ENCODE peak calls at places on chromosomes 2 and 18, in ten cellular contexts. J, H, M, R, S, Q, K, T, D and E are unnamed samples.

GRCh38 chr18:61203151-61203550 is 130.1 kb upstream of the CDH20 start:
- DNase-seq in J (no peak), H (no peak), M (no peak), R (no peak), S (no peak), Q (no peak), K (no peak), T (no peak), D (no peak), E (no peak)

GRCh38 chr2:95274291-95275150 is at the start of gene PROM2:
- DNase-seq in J (no peak), H (peak), M (no peak), R (no peak), S (no peak), Q (peak), K (peak), T (no peak), D (no peak), E (peak)

GRCh38 chr2:55010915-55011314 is 39.3 kb downstream of the RTN4 start:
- DNase-seq in J (no peak), H (no peak), M (no peak), R (no peak), S (no peak), Q (peak), K (no peak), T (no peak), D (no peak), E (no peak)

GRCh38 chr2:27545348-27546141 is 37.3 kb upstream of the ZNF512 start:
- DNase-seq in J (no peak), H (no peak), M (no peak), R (no peak), S (no peak), Q (no peak), K (no peak), T (no peak), D (no peak), E (no peak)

GRCh38 chr2:240799183-240799740 is 20.8 kb downstream of the KIF1A start:
- DNase-seq in J (no peak), H (no peak), M (no peak), R (no peak), S (no peak), Q (no peak), K (no peak), T (no peak), D (no peak), E (no peak)

GRCh38 chr2:24317491-24317920 is 42.8 kb downstream of the ITSN2 start:
- DNase-seq in J (no peak), H (no peak), M (no peak), R (no peak), S (no peak), Q (no peak), K (no peak), T (no peak), D (no peak), E (no peak)

GRCh38 chr2:180015951-180016709 is 9.0 kb upstream of the CWC22 start:
- DNase-seq in J (no peak), H (no peak), M (no peak), R (no peak), S (no peak), Q (no peak), K (no peak), T (no peak), D (no peak), E (no peak)

GRCh38 chr18:33157893-33158292 is 282.6 kb downstream of the CCDC178 start:
- DNase-seq in J (no peak), H (no peak), M (no peak), R (peak), S (no peak), Q (no peak), K (no peak), T (no peak), D (no peak), E (no peak)

GRCh38 chr2:48600204-48600813 is 17.3 kb upstream of the GTF2A1L start:
- DNase-seq in J (no peak), H (no peak), M (no peak), R (peak), S (no peak), Q (peak), K (peak), T (no peak), D (peak), E (peak)

GRCh38 chr2:208064220-208064951 is 39.1 kb upstream of the PLEKHM3 start:
- DNase-seq in J (no peak), H (no peak), M (no peak), R (no peak), S (no peak), Q (no peak), K (peak), T (no peak), D (no peak), E (no peak)

GRCh38 chr2:176494949-176495353 is 225.7 kb downstream of the MTX2 start:
- DNase-seq in J (no peak), H (no peak), M (no peak), R (no peak), S (no peak), Q (no peak), K (no peak), T (no peak), D (peak), E (no peak)

GRCh38 chr2:96527052-96527964 is 9.2 kb upstream of the ARID5A start:
- DNase-seq in J (no peak), H (peak), M (peak), R (no peak), S (peak), Q (no peak), K (no peak), T (peak), D (no peak), E (peak)

GRCh38 chr2:224518806-224519580 is 66.2 kb downstream of the CUL3 start:
- DNase-seq in J (no peak), H (no peak), M (no peak), R (no peak), S (no peak), Q (no peak), K (no peak), T (no peak), D (no peak), E (no peak)

GRCh38 chr2:235468978-235469694 is 24.7 kb upstream of the AGAP1 start:
- DNase-seq in J (no peak), H (peak), M (no peak), R (no peak), S (no peak), Q (peak), K (peak), T (no peak), D (peak), E (peak)

GRCh38 chr2:161965994-161966393 is 108.0 kb downstream of the DPP4 start:
- DNase-seq in J (no peak), H (no peak), M (no peak), R (no peak), S (no peak), Q (no peak), K (no peak), T (no peak), D (no peak), E (no peak)

GRCh38 chr18:76405280-76405679 is 89.8 kb downstream of the ZNF516 start:
- DNase-seq in J (no peak), H (peak), M (no peak), R (no peak), S (no peak), Q (no peak), K (no peak), T (no peak), D (no peak), E (no peak)

GRCh38 chr2:162706770-162707169 is 131.8 kb downstream of the KCNH7 start:
- DNase-seq in J (no peak), H (no peak), M (no peak), R (no peak), S (no peak), Q (no peak), K (no peak), T (no peak), D (no peak), E (no peak)

GRCh38 chr2:218964041-218964771 is 4.7 kb downstream of the CDK5R2 start:
- DNase-seq in J (peak), H (peak), M (no peak), R (peak), S (no peak), Q (no peak), K (no peak), T (no peak), D (peak), E (peak)

GRCh38 chr2:160353166-160353565 is 140.4 kb downstream of the RBMS1 start:
- DNase-seq in J (no peak), H (no peak), M (no peak), R (no peak), S (no peak), Q (peak), K (peak), T (no peak), D (no peak), E (no peak)

GRCh38 chr18:55220523-55220922 is 261.3 kb upstream of the CCDC68 start:
- DNase-seq in J (no peak), H (no peak), M (no peak), R (no peak), S (no peak), Q (no peak), K (no peak), T (no peak), D (peak), E (no peak)

GRCh38 chr2:145569108-145569507 is 1049.2 kb upstream of the ZEB2 start:
- DNase-seq in J (no peak), H (no peak), M (no peak), R (no peak), S (no peak), Q (no peak), K (no peak), T (no peak), D (no peak), E (no peak)

GRCh38 chr2:156704612-156705011 is 268.4 kb downstream of the GPD2 start:
- DNase-seq in J (no peak), H (no peak), M (no peak), R (no peak), S (no peak), Q (no peak), K (no peak), T (no peak), D (no peak), E (no peak)

GRCh38 chr2:239400000-239400831 is 604 bp downstream of the HDAC4 start:
- DNase-seq in J (no peak), H (peak), M (peak), R (no peak), S (no peak), Q (no peak), K (no peak), T (no peak), D (no peak), E (no peak)

GRCh38 chr2:35421485-35421884 is 934.1 kb upstream of the CRIM1 start:
- DNase-seq in J (no peak), H (no peak), M (no peak), R (no peak), S (no peak), Q (no peak), K (no peak), T (no peak), D (no peak), E (no peak)

GRCh38 chr18:36127866-36128845 is 984 bp downstream of the SLC39A6 start:
- DNase-seq in J (no peak), H (peak), M (no peak), R (peak), S (no peak), Q (peak), K (peak), T (no peak), D (peak), E (peak)

GRCh38 chr2:95327861-95328260 is 30.7 kb downstream of the KCNIP3 start:
- DNase-seq in J (no peak), H (no peak), M (no peak), R (no peak), S (no peak), Q (no peak), K (no peak), T (no peak), D (no peak), E (no peak)

GRCh38 chr2:72891091-72891818 is 4.0 kb downstream of the SPR start:
- DNase-seq in J (no peak), H (no peak), M (no peak), R (no peak), S (no peak), Q (no peak), K (no peak), T (no peak), D (no peak), E (no peak)

GRCh38 chr2:105824446-105824845 is 79.7 kb downstream of the NCK2 start:
- DNase-seq in J (no peak), H (no peak), M (no peak), R (no peak), S (no peak), Q (no peak), K (no peak), T (no peak), D (no peak), E (no peak)

GRCh38 chr2:42001696-42002331 is 46.0 kb upstream of the PKDCC start:
- DNase-seq in J (no peak), H (no peak), M (no peak), R (no peak), S (no peak), Q (no peak), K (no peak), T (no peak), D (no peak), E (peak)

GRCh38 chr18:6821346-6821745 is 91.8 kb downstream of the ARHGAP28 start:
- DNase-seq in J (no peak), H (no peak), M (no peak), R (no peak), S (no peak), Q (no peak), K (no peak), T (no peak), D (no peak), E (no peak)

GRCh38 chr18:9428301-9428706 is 47.0 kb upstream of the RALBP1 start:
- DNase-seq in J (no peak), H (no peak), M (no peak), R (no peak), S (no peak), Q (peak), K (peak), T (no peak), D (no peak), E (no peak)

GRCh38 chr2:12277305-12278034 is 439.3 kb upstream of the TRIB2 start:
- DNase-seq in J (no peak), H (no peak), M (no peak), R (no peak), S (no peak), Q (no peak), K (no peak), T (no peak), D (no peak), E (peak)

GRCh38 chr2:178404380-178404767 is 46.6 kb downstream of the PRKRA start:
- DNase-seq in J (no peak), H (no peak), M (no peak), R (peak), S (no peak), Q (no peak), K (no peak), T (no peak), D (no peak), E (no peak)